ENCODE peak calls at places on chromosomes 16 and 17, in five cellular contexts. One of them, this sample, is unnamed.

GRCh38 chr16:58032710-58033293 is 7.2 kb downstream of the MMP15 start:
- DNase-seq in prostate gland: no peak
- DNase-seq in sigmoid colon: no peak
- DNase-seq in OCI-LY7: no peak
- DNase-seq in COR-L47: no peak
- DNase-seq in this sample: peak; percentile 90

GRCh38 chr16:974606-975312 is 4.0 kb upstream of the LMF1 start:
- DNase-seq in prostate gland: no peak
- DNase-seq in COR-L47: no peak
- DNase-seq in OCI-LY7: peak; percentile 45
- DNase-seq in sigmoid colon: no peak
- DNase-seq in this sample: no peak

GRCh38 chr16:80274576-80275191 is 266.1 kb upstream of the DYNLRB2 start:
- DNase-seq in COR-L47: no peak
- DNase-seq in prostate gland: no peak
- DNase-seq in sigmoid colon: no peak
- DNase-seq in OCI-LY7: no peak
- DNase-seq in this sample: no peak

GRCh38 chr17:70624208-70624607 is 454.9 kb downstream of the KCNJ2 start:
- DNase-seq in OCI-LY7: no peak
- DNase-seq in prostate gland: no peak
- DNase-seq in sigmoid colon: no peak
- DNase-seq in COR-L47: no peak
- DNase-seq in this sample: no peak

GRCh38 chr16:35319536-35320192 is 1860.3 kb downstream of the TP53TG3F start:
- DNase-seq in prostate gland: no peak
- DNase-seq in OCI-LY7: no peak
- DNase-seq in COR-L47: no peak
- DNase-seq in sigmoid colon: no peak
- DNase-seq in this sample: no peak

GRCh38 chr17:64230551-64231408 is 32.3 kb downstream of the TEX2 start:
- DNase-seq in prostate gland: no peak
- DNase-seq in sigmoid colon: no peak
- DNase-seq in OCI-LY7: no peak
- DNase-seq in COR-L47: no peak
- DNase-seq in this sample: no peak

GRCh38 chr16:68426355-68426652 is 22.0 kb downstream of the SMPD3 start:
- DNase-seq in COR-L47: no peak
- DNase-seq in prostate gland: no peak
- DNase-seq in sigmoid colon: no peak
- DNase-seq in OCI-LY7: no peak
- DNase-seq in this sample: peak; percentile 31

GRCh38 chr17:64218066-64218465 is 45.0 kb downstream of the TEX2 start:
- DNase-seq in prostate gland: no peak
- DNase-seq in sigmoid colon: no peak
- DNase-seq in COR-L47: no peak
- DNase-seq in OCI-LY7: peak; percentile 19
- DNase-seq in this sample: no peak

GRCh38 chr16:11985250-11985649 is 8.7 kb downstream of the SNX29 start:
- DNase-seq in prostate gland: no peak
- DNase-seq in sigmoid colon: no peak
- DNase-seq in COR-L47: no peak
- DNase-seq in OCI-LY7: no peak
- DNase-seq in this sample: no peak

GRCh38 chr17:35498429-35499178 is 38.9 kb downstream of the SLFN12L start:
- DNase-seq in OCI-LY7: no peak
- DNase-seq in COR-L47: no peak
- DNase-seq in prostate gland: no peak
- DNase-seq in sigmoid colon: no peak
- DNase-seq in this sample: no peak

GRCh38 chr17:65093930-65094329 is 37.4 kb upstream of the GNA13 start:
- DNase-seq in prostate gland: no peak
- DNase-seq in sigmoid colon: no peak
- DNase-seq in COR-L47: no peak
- DNase-seq in OCI-LY7: no peak
- DNase-seq in this sample: no peak

GRCh38 chr17:13437966-13438779 is 163.6 kb downstream of the HS3ST3A1 start:
- DNase-seq in sigmoid colon: no peak
- DNase-seq in prostate gland: no peak
- DNase-seq in COR-L47: no peak
- DNase-seq in OCI-LY7: no peak
- DNase-seq in this sample: no peak

GRCh38 chr16:86498661-86499493 is 11.4 kb upstream of the FOXF1 start:
- DNase-seq in sigmoid colon: peak; percentile 88
- DNase-seq in COR-L47: no peak
- DNase-seq in prostate gland: no peak
- DNase-seq in OCI-LY7: no peak
- DNase-seq in this sample: no peak